ENCODE peak calls at places on chromosomes 3 and 15, in five cellular contexts. Q is psoas muscle, Z is osteoblast, P is lung, J is left ventricle myocardium inferior. E is an unnamed sample.

GRCh38 chr3:35659808-35660207 is 20.5 kb downstream of the ARPP21 start:
- DNase-seq in Z (no peak), P (no peak), J (no peak), Q (peak; percentile 59), E (no peak)

GRCh38 chr3:56467108-56467507 is 1.2 kb downstream of the ERC2 start:
- DNase-seq in P (peak; percentile 90), Z (peak; percentile 67), Q (peak; percentile 66), J (peak; percentile 62), E (no peak)

GRCh38 chr3:170419301-170420087 is 826 bp downstream of the CLDN11 start:
- DNase-seq in Q (peak; percentile 60), P (no peak), J (no peak), Z (peak; percentile 81), E (no peak)

GRCh38 chr15:37133619-37134018 is 33.3 kb upstream of the MEIS2 start:
- DNase-seq in J (no peak), Q (no peak), P (no peak), Z (no peak), E (no peak)

GRCh38 chr3:151327571-151328198 is 1.7 kb downstream of the P2RY13 start:
- DNase-seq in P (no peak), Q (no peak), J (no peak), Z (peak; percentile 30), E (no peak)

GRCh38 chr3:117548600-117548999 is 839.0 kb downstream of the TUSC7 start:
- DNase-seq in J (no peak), P (no peak), Q (no peak), Z (no peak), E (no peak)

GRCh38 chr3:34005886-34006285 is 207.5 kb downstream of the PDCD6IP start:
- DNase-seq in Q (no peak), P (no peak), J (no peak), Z (no peak), E (no peak)

GRCh38 chr15:31360158-31360561 is 33.5 kb downstream of the KLF13 start:
- DNase-seq in P (no peak), Q (peak; percentile 54), J (no peak), Z (no peak), E (no peak)

GRCh38 chr3:43102773-43103480 is 3.0 kb downstream of the POMGNT2 start:
- DNase-seq in P (no peak), Q (no peak), J (no peak), Z (no peak), E (no peak)

GRCh38 chr3:156417733-156418132 is 137.2 kb downstream of the SSR3 start:
- DNase-seq in P (no peak), J (no peak), Q (no peak), Z (no peak), E (no peak)

GRCh38 chr15:88785217-88785616 is 18.0 kb upstream of the ACAN start:
- DNase-seq in J (no peak), Q (no peak), Z (no peak), P (no peak), E (no peak)

GRCh38 chr3:116951610-116952009 is 242.0 kb downstream of the TUSC7 start:
- DNase-seq in P (no peak), J (no peak), Q (no peak), Z (no peak), E (no peak)

GRCh38 chr15:47675735-47676134 is 41.6 kb upstream of the SEMA6D start:
- DNase-seq in Z (no peak), J (no peak), Q (no peak), P (no peak), E (no peak)

GRCh38 chr15:98651581-98652220 is 3.4 kb downstream of the IGF1R start:
- DNase-seq in Z (no peak), J (no peak), P (peak; percentile 26), Q (no peak), E (no peak)

GRCh38 chr3:183807881-183808280 is 17.5 kb downstream of the MAP6D1 start:
- DNase-seq in P (no peak), Q (no peak), J (no peak), Z (peak; percentile 39), E (peak; percentile 21)

GRCh38 chr15:60751985-60752952 is 273.3 kb upstream of the ICE2 start:
- DNase-seq in Z (peak; percentile 69), P (no peak), J (peak; percentile 47), Q (peak; percentile 57), E (no peak)

GRCh38 chr3:47370887-47371697 is 9.7 kb upstream of the PTPN23 start:
- DNase-seq in Z (peak; percentile 81), P (no peak), Q (no peak), J (no peak), E (no peak)

GRCh38 chr15:57553526-57553925 is 38.2 kb upstream of the MYZAP start:
- DNase-seq in Q (no peak), J (no peak), Z (peak; percentile 48), P (no peak), E (no peak)

GRCh38 chr15:47415539-47415971 is 301.8 kb upstream of the SEMA6D start:
- DNase-seq in Q (no peak), Z (no peak), J (no peak), P (no peak), E (no peak)

GRCh38 chr15:101807345-101807945 is 4.1 kb downstream of the OR4F6 start:
- DNase-seq in P (no peak), Z (no peak), J (no peak), Q (no peak), E (no peak)

GRCh38 chr3:46705751-46706572 is 4.8 kb downstream of the TMIE start:
- DNase-seq in J (peak; percentile 13), Z (peak; percentile 94), P (no peak), Q (peak; percentile 52), E (peak; percentile 40)

GRCh38 chr3:186598108-186598784 is 14.6 kb upstream of the AHSG start:
- DNase-seq in P (no peak), Z (no peak), J (peak; percentile 78), Q (no peak), E (no peak)

GRCh38 chr3:51708216-51708845 is 1.5 kb downstream of the GRM2 start:
- DNase-seq in J (no peak), Q (no peak), Z (peak; percentile 85), P (no peak), E (peak; percentile 24)

GRCh38 chr3:121896823-121897222 is 2.6 kb downstream of the SLC15A2 start:
- DNase-seq in J (no peak), P (no peak), Q (no peak), Z (no peak), E (no peak)

GRCh38 chr15:34297059-34297458 is 40.5 kb downstream of the SLC12A6 start:
- DNase-seq in Z (peak; percentile 48), P (no peak), Q (no peak), J (no peak), E (no peak)

GRCh38 chr15:64251658-64252057 is 88.8 kb upstream of the PPIB start:
- DNase-seq in J (no peak), Z (peak; percentile 23), Q (no peak), P (no peak), E (no peak)

GRCh38 chr3:186976802-186977201 is 46.5 kb downstream of the ST6GAL1 start:
- DNase-seq in J (no peak), P (no peak), Q (no peak), Z (no peak), E (no peak)

GRCh38 chr3:73384091-73384906 is 240.4 kb downstream of the PDZRN3 start:
- DNase-seq in P (no peak), Q (no peak), Z (peak; percentile 58), J (no peak), E (no peak)

GRCh38 chr3:128584412-128585020 is 66.1 kb downstream of the RPN1 start:
- DNase-seq in Q (peak; percentile 83), P (peak; percentile 64), Z (peak; percentile 94), J (peak; percentile 67), E (peak; percentile 90)

GRCh38 chr3:150545419-150546225 is 674 bp downstream of the SERP1 start:
- DNase-seq in Q (no peak), J (peak; percentile 54), Z (peak; percentile 51), P (no peak), E (no peak)

GRCh38 chr3:7518471-7518870 is 657.6 kb downstream of the GRM7 start:
- DNase-seq in Q (no peak), J (no peak), P (no peak), Z (no peak), E (no peak)

GRCh38 chr3:56682458-56683121 is 475 bp downstream of the TASOR start:
- DNase-seq in P (peak; percentile 73), J (peak; percentile 74), Z (peak; percentile 91), Q (peak; percentile 82), E (peak; percentile 81)

GRCh38 chr15:52787123-52787503 is 3.0 kb downstream of the ONECUT1 start:
- DNase-seq in P (no peak), J (no peak), Z (peak; percentile 87), Q (no peak), E (no peak)
- H3K4me1 ChIP-seq in P (peaks cover 20% of the 10 kb centered on the region), J (peaks cover 75% of the 10 kb centered on the region), Z (no peaks in the 10 kb centered on the region), Q (peaks cover 37% of the 10 kb centered on the region), E (no peaks in the 10 kb centered on the region)

DNA sequence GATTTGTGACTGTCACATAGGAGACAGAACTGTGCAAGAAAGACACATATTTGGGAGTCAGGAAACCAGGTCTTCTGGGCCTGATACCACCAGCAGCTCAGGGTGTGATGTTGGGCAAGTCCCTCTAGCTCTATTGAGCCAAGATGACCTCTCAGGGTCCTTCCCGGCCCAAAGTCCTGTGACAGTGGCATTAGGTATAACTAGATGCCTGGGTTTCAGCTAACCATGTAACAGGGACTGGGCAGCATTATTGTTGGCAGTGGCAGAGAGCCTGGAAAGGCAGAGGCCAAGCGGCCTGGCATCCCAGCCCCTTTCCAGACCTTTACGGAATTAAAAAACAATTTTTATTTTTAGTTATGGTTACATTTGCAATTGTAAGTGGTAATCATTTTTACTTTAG is 10.4 kb downstream of the LIMD1 start:
- DNase-seq in J (no peak), P (no peak), Z (no peak), Q (no peak), E (no peak)
- H3K27ac ChIP-seq in J (peak overlapping the region; percentile 93), P (peak overlapping the region; percentile 43), Z (no peak overlapping the region), Q (peak overlapping the region; percentile 83), E (peak overlapping the region; percentile 91)

DNA sequence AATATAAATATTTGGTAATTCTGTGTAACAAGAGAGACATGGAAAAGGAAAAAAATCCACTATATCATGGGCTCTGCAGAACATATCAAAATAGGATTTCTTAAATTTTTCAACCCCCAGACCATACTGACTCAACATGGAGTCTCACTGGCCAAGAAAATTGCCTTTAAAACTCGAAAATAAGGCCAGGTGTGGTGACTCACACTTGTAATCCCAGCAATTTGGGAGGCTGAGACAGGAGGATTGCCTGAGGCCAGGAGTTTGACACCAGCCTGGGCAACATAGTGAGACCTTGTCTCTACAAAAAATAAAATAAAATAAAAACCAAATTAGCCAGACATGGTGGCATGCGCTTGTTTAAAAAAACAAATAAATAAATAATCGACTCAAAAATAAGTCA is 294.4 kb upstream of the TPRG1 start:
- DNase-seq in P (no peak), J (no peak), Q (no peak), Z (no peak), E (no peak)
- H3K36me3 ChIP-seq in P (peaks cover 8% of the 10 kb centered on the region), J (peaks cover 38% of the 10 kb centered on the region), Q (peaks cover 48% of the 10 kb centered on the region), Z (peaks cover 38% of the 10 kb centered on the region), E (peaks cover 10% of the 10 kb centered on the region)

DNA sequence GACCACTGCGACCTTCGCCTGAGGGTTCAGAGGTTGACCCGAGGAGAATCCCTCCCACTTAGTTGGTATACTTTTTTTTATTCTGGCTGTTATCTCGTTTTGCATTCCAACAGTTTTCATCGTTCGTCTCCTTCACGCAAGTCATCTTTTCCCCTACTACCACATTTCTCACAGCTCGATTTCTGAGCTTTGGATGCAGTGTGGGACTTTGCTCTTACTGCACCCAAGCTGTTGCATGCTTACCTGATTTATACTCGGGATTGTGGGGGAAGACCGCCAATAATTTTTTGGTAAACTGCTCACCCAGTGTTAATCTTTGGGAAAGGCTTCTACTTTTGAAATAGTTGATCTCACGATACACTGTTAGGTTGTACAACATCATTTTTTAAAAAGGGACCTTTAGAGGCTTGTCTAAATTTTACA is 700 bp downstream of the TBC1D23 start:
- DNase-seq in P (no peak), Q (no peak), J (no peak), Z (no peak), E (no peak)
- H3K4me1 ChIP-seq in P (peaks cover 4% of the 10 kb centered on the region), Q (peaks cover 71% of the 10 kb centered on the region), J (peaks cover 70% of the 10 kb centered on the region), Z (peaks cover 61% of the 10 kb centered on the region), E (peaks cover 2% of the 10 kb centered on the region)